ENCODE peak calls at places on chromosomes 12 and 14, in seven cellular contexts. U, N, R, Y, F, G and C are unnamed samples.
A peak's percentile ranks its signal among the peaks of the same experiment; 100 is the strongest.

GRCh38 chr12:12887471-12887870 is 3.9 kb upstream of the GPRC5A start:
- DNase-seq in U (no peak), N (no peak), R (peak; percentile 25), Y (no peak), F (no peak), G (no peak), C (no peak)

GRCh38 chr14:100467046-100467750 is 120.0 kb downstream of the BEGAIN start:
- DNase-seq in U (no peak), N (no peak), R (no peak), Y (no peak), F (no peak), G (no peak), C (no peak)

GRCh38 chr12:77667101-77667500 is 163.6 kb upstream of the NAV3 start:
- DNase-seq in U (no peak), N (no peak), R (no peak), Y (no peak), F (no peak), G (no peak), C (no peak)

GRCh38 chr12:30753233-30753632 is 1.5 kb downstream of the CAPRIN2 start:
- DNase-seq in U (no peak), N (peak; percentile 52), R (no peak), Y (no peak), F (peak; percentile 56), G (no peak), C (no peak)

GRCh38 chr12:78674311-78675085 is 190.1 kb upstream of the SYT1 start:
- DNase-seq in U (no peak), N (no peak), R (no peak), Y (no peak), F (no peak), G (no peak), C (no peak)

GRCh38 chr12:95102916-95103671 is 29.7 kb upstream of the NR2C1 start:
- DNase-seq in U (no peak), N (peak; percentile 82), R (no peak), Y (peak; percentile 62), F (peak; percentile 18), G (no peak), C (no peak)

GRCh38 chr12:111775205-111776193 is 8.8 kb downstream of the ALDH2 start:
- DNase-seq in U (peak; percentile 79), N (peak; percentile 98), R (peak; percentile 95), Y (no peak), F (peak; percentile 80), G (peak; percentile 88), C (peak; percentile 82)

GRCh38 chr14:99754141-99755067 is 38.8 kb upstream of the EML1 start:
- DNase-seq in U (no peak), N (peak; percentile 64), R (no peak), Y (no peak), F (no peak), G (no peak), C (no peak)

GRCh38 chr14:91369628-91370445 is 47.8 kb downstream of the CCDC88C start:
- DNase-seq in U (no peak), N (peak; percentile 82), R (no peak), Y (no peak), F (peak; percentile 59), G (no peak), C (no peak)

GRCh38 chr14:77241955-77242354 is 29.1 kb downstream of the NGB start:
- DNase-seq in U (no peak), N (no peak), R (no peak), Y (no peak), F (no peak), G (no peak), C (no peak)

GRCh38 chr12:84698576-84699333 is 213.8 kb downstream of the SLC6A15 start:
- DNase-seq in U (no peak), N (no peak), R (no peak), Y (no peak), F (no peak), G (no peak), C (no peak)

GRCh38 chr14:96130854-96131253 is 73.8 kb upstream of the BDKRB2 start:
- DNase-seq in U (no peak), N (no peak), R (no peak), Y (no peak), F (no peak), G (no peak), C (no peak)

GRCh38 chr12:124620606-124621295 is 53.3 kb upstream of the NCOR2 start:
- DNase-seq in U (no peak), N (no peak), R (no peak), Y (no peak), F (no peak), G (no peak), C (no peak)

GRCh38 chr12:16668198-16668597 is 62.2 kb upstream of the LMO3 start:
- DNase-seq in U (no peak), N (no peak), R (no peak), Y (no peak), F (no peak), G (no peak), C (no peak)

GRCh38 chr12:69000540-69001243 is 67.7 kb upstream of the CPM start:
- DNase-seq in U (no peak), N (no peak), R (no peak), Y (no peak), F (no peak), G (no peak), C (no peak)

GRCh38 chr12:90229771-90230170 is 521.1 kb upstream of the ATP2B1 start:
- DNase-seq in U (no peak), N (peak; percentile 92), R (no peak), Y (no peak), F (no peak), G (no peak), C (no peak)

GRCh38 chr12:54025507-54026393 is 2.5 kb upstream of the HOXC6 start:
- DNase-seq in U (peak; percentile 41), N (no peak), R (no peak), Y (no peak), F (no peak), G (no peak), C (no peak)

GRCh38 chr12:62466596-62467411 is at the start of gene MON2:
- DNase-seq in U (peak; percentile 89), N (peak; percentile 89), R (peak; percentile 96), Y (peak; percentile 92), F (peak; percentile 73), G (peak; percentile 92), C (peak; percentile 82)
- TF ChIP-seq POLR2A in U (peak; percentile 75), N (peak; percentile 92), R (peak; percentile 36), Y (peak; percentile 85), F (peak; percentile 91), G (no peak), C (peak; percentile 58)

GRCh38 chr12:7302536-7303113 is 1.2 kb upstream of the ACSM4 start:
- DNase-seq in U (no peak), N (no peak), R (no peak), Y (no peak), F (no peak), G (no peak), C (no peak)
- TF ChIP-seq POLR2A in U (no peak), N (no peak), R (no peak), Y (no peak), F (no peak), G (no peak), C (no peak)

DNA sequence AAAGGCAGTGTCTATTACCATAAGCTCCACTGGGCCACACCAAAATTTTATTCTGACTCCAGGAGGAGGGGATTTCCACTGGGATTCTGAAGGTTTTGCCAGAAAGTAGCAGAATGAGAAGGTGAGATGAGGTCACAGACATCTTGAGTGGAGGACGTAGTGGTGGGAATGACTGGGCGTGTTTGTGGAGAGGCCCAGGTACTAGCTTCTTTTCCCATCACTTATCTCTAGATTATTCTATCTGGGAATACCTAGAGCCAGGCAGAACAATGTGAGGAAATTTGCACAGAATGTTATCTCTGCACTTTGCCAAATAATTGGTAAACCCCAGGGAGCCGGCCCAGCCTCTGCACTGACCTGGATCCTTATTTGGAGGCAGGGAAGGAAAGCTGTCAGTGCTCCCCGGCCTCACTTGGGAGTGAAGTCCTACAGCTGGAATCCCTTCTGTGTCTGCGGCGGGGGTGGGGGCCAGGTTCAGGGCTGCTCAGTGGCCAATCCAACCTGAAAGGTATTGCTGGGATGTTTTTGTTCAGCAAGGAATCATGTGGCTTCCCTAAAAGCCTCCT is 129.4 kb downstream of the C12orf75 start:
- DNase-seq in U (no peak), N (peak; percentile 32), R (no peak), Y (no peak), F (no peak), G (no peak), C (no peak)
- TF ChIP-seq POLR2A in U (no peak), N (no peak), R (no peak), Y (no peak), F (no peak), G (no peak), C (no peak)

GRCh38 chr12:72315858-72316257 is 43.7 kb downstream of the TRHDE start:
- DNase-seq in U (no peak), N (no peak), R (no peak), Y (no peak), F (no peak), G (no peak), C (no peak)
- TF ChIP-seq POLR2A in U (no peak), N (no peak), R (no peak), Y (no peak), F (no peak), G (no peak), C (no peak)

GRCh38 chr12:10553148-10553547 is 47.5 kb downstream of the EIF2S3B start:
- DNase-seq in U (no peak), N (no peak), R (no peak), Y (no peak), F (no peak), G (no peak), C (no peak)
- TF ChIP-seq POLR2A in U (no peak), N (no peak), R (no peak), Y (no peak), F (no peak), G (no peak), C (no peak)